ENCODE peak calls at places on chromosomes 13 and 19, in eight cellular contexts. S, Q, T, J, V, N, E and D are unnamed samples.

GRCh38 chr19:6740589-6741348 is 1.3 kb downstream of the TRIP10 start:
- DNase-seq in S (no peak), Q (peak), T (peak), J (peak), V (peak), N (peak), E (peak), D (no peak)

GRCh38 chr19:6451583-6452222 is 7.9 kb downstream of the SLC25A23 start:
- DNase-seq in S (no peak), Q (no peak), T (no peak), J (no peak), V (no peak), N (no peak), E (no peak), D (no peak)

GRCh38 chr13:33717775-33718174 is 100.2 kb upstream of the RFC3 start:
- DNase-seq in S (no peak), Q (no peak), T (no peak), J (no peak), V (no peak), N (no peak), E (no peak), D (no peak)

GRCh38 chr19:40756502-40757110 is 5.6 kb downstream of the SNRPA start:
- DNase-seq in S (no peak), Q (no peak), T (no peak), J (no peak), V (no peak), N (peak), E (no peak), D (no peak)

GRCh38 chr13:50353651-50354415 is 338.6 kb downstream of the KCNRG start:
- DNase-seq in S (no peak), Q (no peak), T (no peak), J (no peak), V (no peak), N (no peak), E (no peak), D (no peak)

GRCh38 chr13:40124648-40125045 is 469.2 kb downstream of the COG6 start:
- DNase-seq in S (no peak), Q (no peak), T (no peak), J (no peak), V (no peak), N (no peak), E (no peak), D (no peak)

GRCh38 chr19:12952488-12953455 is 4.3 kb downstream of the GADD45GIP1 start:
- DNase-seq in S (no peak), Q (no peak), T (no peak), J (no peak), V (no peak), N (no peak), E (no peak), D (no peak)

GRCh38 chr13:19713186-19713965 is 69.4 kb downstream of the PSPC1 start:
- DNase-seq in S (peak), Q (no peak), T (no peak), J (no peak), V (no peak), N (peak), E (no peak), D (no peak)

GRCh38 chr19:3368441-3368795 is 2.0 kb downstream of the NFIC start:
- DNase-seq in S (no peak), Q (no peak), T (no peak), J (no peak), V (no peak), N (no peak), E (no peak), D (no peak)

GRCh38 chr19:50167314-50167721 is 4.2 kb upstream of the IZUMO2 start:
- DNase-seq in S (no peak), Q (peak), T (no peak), J (peak), V (peak), N (no peak), E (no peak), D (no peak)

GRCh38 chr13:97422118-97423054 is 11.6 kb upstream of the RAP2A start:
- DNase-seq in S (no peak), Q (no peak), T (no peak), J (no peak), V (no peak), N (no peak), E (no peak), D (no peak)

GRCh38 chr13:40368123-40368891 is 298.1 kb downstream of the FOXO1 start:
- DNase-seq in S (no peak), Q (no peak), T (no peak), J (no peak), V (no peak), N (no peak), E (no peak), D (no peak)

GRCh38 chr19:45470147-45471081 is 2.6 kb downstream of the FOSB start:
- DNase-seq in S (no peak), Q (peak), T (peak), J (no peak), V (no peak), N (peak), E (no peak), D (no peak)

GRCh38 chr19:48905664-48906063 is 5.6 kb downstream of the NUCB1 start:
- DNase-seq in S (no peak), Q (no peak), T (no peak), J (no peak), V (no peak), N (no peak), E (no peak), D (no peak)

GRCh38 chr13:98484289-98485219 is 92.4 kb downstream of the STK24 start:
- DNase-seq in S (no peak), Q (peak), T (peak), J (peak), V (peak), N (peak), E (peak), D (peak)

GRCh38 chr19:12939292-12939606 is 840 bp downstream of the CALR start:
- DNase-seq in S (no peak), Q (no peak), T (no peak), J (no peak), V (no peak), N (peak), E (no peak), D (no peak)

GRCh38 chr19:18946918-18947317 is 5.9 kb upstream of the HOMER3 start:
- DNase-seq in S (no peak), Q (no peak), T (no peak), J (no peak), V (no peak), N (no peak), E (no peak), D (no peak)

GRCh38 chr19:13087295-13087694 is 15.4 kb downstream of the LYL1 start:
- DNase-seq in S (no peak), Q (no peak), T (no peak), J (no peak), V (no peak), N (no peak), E (no peak), D (no peak)

GRCh38 chr13:41356788-41357187 is 45.7 kb downstream of the NAA16 start:
- DNase-seq in S (no peak), Q (no peak), T (no peak), J (no peak), V (no peak), N (peak), E (no peak), D (no peak)

GRCh38 chr13:98299954-98300350 is 122.9 kb upstream of the RNF113B start:
- DNase-seq in S (no peak), Q (no peak), T (no peak), J (no peak), V (no peak), N (no peak), E (no peak), D (no peak)

GRCh38 chr19:4197625-4198466 is 15.4 kb downstream of the ANKRD24 start:
- DNase-seq in S (no peak), Q (no peak), T (no peak), J (no peak), V (peak), N (peak), E (peak), D (peak)

GRCh38 chr19:883661-884211 is 9.3 kb downstream of the MED16 start:
- DNase-seq in S (no peak), Q (no peak), T (no peak), J (no peak), V (no peak), N (no peak), E (peak), D (no peak)

GRCh38 chr19:47444388-47444821 is 25.1 kb upstream of the MEIS3 start:
- DNase-seq in S (no peak), Q (no peak), T (no peak), J (no peak), V (peak), N (peak), E (peak), D (no peak)

GRCh38 chr13:52411629-52412028 is 5.7 kb upstream of the THSD1 start:
- DNase-seq in S (no peak), Q (no peak), T (no peak), J (no peak), V (no peak), N (no peak), E (no peak), D (no peak)

GRCh38 chr13:39776439-39776838 is 121.0 kb downstream of the COG6 start:
- DNase-seq in S (peak), Q (no peak), T (no peak), J (no peak), V (no peak), N (peak), E (no peak), D (peak)

GRCh38 chr19:2774953-2775555 is 8.0 kb downstream of the SGTA start:
- DNase-seq in S (no peak), Q (no peak), T (no peak), J (no peak), V (no peak), N (no peak), E (no peak), D (no peak)

GRCh38 chr13:79867248-79867647 is 386.3 kb downstream of the NDFIP2 start:
- DNase-seq in S (no peak), Q (no peak), T (no peak), J (no peak), V (no peak), N (no peak), E (no peak), D (no peak)

GRCh38 chr19:11176466-11177193 is 20.7 kb downstream of the KANK2 start:
- DNase-seq in S (no peak), Q (no peak), T (no peak), J (no peak), V (no peak), N (no peak), E (no peak), D (no peak)

DNA sequence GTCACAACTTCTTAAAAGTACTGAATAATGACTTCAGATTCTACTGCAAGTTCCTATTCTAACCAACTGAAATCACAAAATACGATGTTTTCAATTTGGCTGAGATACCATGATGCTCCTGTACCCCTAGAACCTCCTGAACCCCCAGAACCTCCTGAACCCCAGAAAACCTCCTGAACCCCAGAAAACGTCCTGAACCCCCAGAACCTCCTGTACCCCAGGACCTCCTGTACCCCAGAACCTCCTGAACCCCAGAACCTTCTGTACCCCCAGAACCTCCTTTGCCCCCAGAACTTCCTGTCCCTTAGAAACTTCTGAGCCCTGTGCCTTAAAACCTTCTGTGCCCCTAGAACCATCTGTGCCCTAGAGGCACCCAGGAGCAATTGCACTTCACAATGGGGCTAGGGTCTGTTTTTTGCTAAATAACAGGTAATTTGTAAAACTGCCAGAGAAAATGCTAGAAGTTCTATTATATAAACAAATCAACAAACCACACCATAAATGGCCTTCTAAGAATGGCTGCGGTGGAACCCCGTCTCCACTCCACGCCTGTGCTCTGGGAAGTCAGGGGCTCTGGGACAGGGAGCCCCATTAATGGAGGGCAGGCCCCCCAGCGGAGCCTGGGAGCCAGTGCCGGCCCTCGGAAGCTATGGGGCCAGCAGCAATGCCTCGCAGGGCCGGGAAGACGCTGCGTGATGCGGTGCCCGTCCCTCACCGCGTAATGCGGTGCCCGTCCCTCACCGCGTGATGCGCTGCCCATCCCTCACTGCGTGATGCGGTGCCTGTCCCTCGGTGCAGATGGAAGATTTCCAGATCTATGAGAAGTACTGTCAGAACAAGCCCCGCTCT is 21.3 kb upstream of the F7 start:
- DNase-seq in S (no peak), Q (peak), T (no peak), J (no peak), V (peak), N (no peak), E (no peak), D (no peak)
- TF ChIP-seq CTCF in S (peak), Q (no peak), T (no peak), J (no peak), V (no peak), N (no peak), E (peak), D (no peak)

DNA sequence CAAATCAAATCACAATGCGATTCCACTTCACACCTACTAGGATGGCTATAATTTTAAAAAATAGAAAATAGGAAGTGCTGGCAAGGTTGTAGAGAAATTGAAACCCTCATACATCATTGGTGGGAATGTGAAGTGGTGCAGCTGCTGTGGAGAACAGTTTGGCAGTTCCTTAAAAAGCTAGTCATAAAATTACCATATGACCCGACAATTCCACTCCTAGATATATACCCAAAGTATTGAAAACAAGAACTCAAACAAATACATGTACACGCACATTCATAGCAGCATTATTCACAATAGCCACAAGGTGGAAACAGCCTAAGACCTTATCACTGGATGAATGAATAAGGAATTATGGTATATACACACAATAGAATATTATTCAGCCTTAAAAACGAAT is 12.0 kb downstream of the HMGB1 start:
- DNase-seq in S (no peak), Q (no peak), T (no peak), J (no peak), V (no peak), N (no peak), E (no peak), D (no peak)
- TF ChIP-seq CTCF in S (peak), Q (no peak), T (no peak), J (no peak), V (peak), N (peak), E (peak), D (no peak)

GRCh38 chr13:110320645-110321044 is 13.6 kb downstream of the COL4A2 start:
- DNase-seq in S (no peak), Q (no peak), T (no peak), J (no peak), V (no peak), N (no peak), E (no peak), D (no peak)

GRCh38 chr13:110322126-110322827 is 15.2 kb downstream of the COL4A2 start:
- DNase-seq in S (no peak), Q (no peak), T (no peak), J (no peak), V (no peak), N (no peak), E (peak), D (no peak)

GRCh38 chr13:110323986-110324749 is 17.1 kb downstream of the COL4A2 start:
- DNase-seq in S (no peak), Q (no peak), T (no peak), J (no peak), V (no peak), N (no peak), E (peak), D (no peak)

GRCh38 chr13:110322828-110323171 is 15.7 kb downstream of the COL4A2 start:
- DNase-seq in S (no peak), Q (no peak), T (no peak), J (no peak), V (no peak), N (no peak), E (no peak), D (no peak)

GRCh38 chr13:110323172-110323851 is 16.2 kb downstream of the COL4A2 start:
- DNase-seq in S (no peak), Q (no peak), T (no peak), J (no peak), V (peak), N (no peak), E (peak), D (no peak)
- TF ChIP-seq CTCF in S (peak), Q (no peak), T (no peak), J (no peak), V (no peak), N (no peak), E (peak), D (no peak)

DNA sequence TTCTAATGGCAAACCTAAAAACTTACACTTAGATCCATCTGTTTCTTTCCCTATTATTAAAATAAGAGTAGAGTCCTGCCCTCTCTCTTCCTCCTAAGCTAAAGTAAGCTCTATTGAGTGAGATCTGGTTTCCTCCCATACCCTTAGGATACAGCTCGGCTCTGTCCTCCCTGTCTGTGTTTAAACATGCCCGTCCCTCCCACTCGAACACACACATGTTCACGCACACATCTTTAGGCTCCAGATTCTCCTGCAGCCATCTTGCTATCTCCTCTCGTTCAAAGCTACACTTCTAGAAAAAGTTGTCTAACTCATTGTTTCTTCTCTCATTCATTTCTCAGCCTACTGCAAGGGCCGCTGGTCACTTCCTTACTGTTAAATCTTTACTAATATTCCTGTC is 15.1 kb upstream of the CEBPG start:
- DNase-seq in S (no peak), Q (no peak), T (no peak), J (no peak), V (no peak), N (no peak), E (no peak), D (no peak)
- TF ChIP-seq CTCF in S (no peak), Q (no peak), T (no peak), J (no peak), V (no peak), N (no peak), E (no peak), D (no peak)

GRCh38 chr13:74015137-74015536 is 119.1 kb downstream of the KLF12 start:
- DNase-seq in S (no peak), Q (no peak), T (no peak), J (no peak), V (peak), N (no peak), E (no peak), D (no peak)
- TF ChIP-seq CTCF in S (no peak), Q (no peak), T (no peak), J (no peak), V (no peak), N (peak), E (peak), D (no peak)

GRCh38 chr19:53158119-53158656 is 665 bp downstream of the ZNF347 start:
- DNase-seq in S (no peak), Q (peak), T (peak), J (peak), V (peak), N (peak), E (peak), D (peak)
- TF ChIP-seq CTCF in S (no peak), Q (no peak), T (no peak), J (no peak), V (no peak), N (no peak), E (no peak), D (no peak)

GRCh38 chr19:43316591-43317319 is 36.7 kb upstream of the CD177 start:
- DNase-seq in S (no peak), Q (no peak), T (no peak), J (peak), V (peak), N (no peak), E (peak), D (no peak)
- TF ChIP-seq CTCF in S (peak), Q (no peak), T (no peak), J (no peak), V (peak), N (no peak), E (peak), D (no peak)

GRCh38 chr13:46289260-46289955 is 77.7 kb downstream of the LRRC63 start:
- DNase-seq in S (no peak), Q (no peak), T (no peak), J (no peak), V (no peak), N (no peak), E (no peak), D (no peak)

GRCh38 chr13:46286972-46287371 is 75.2 kb downstream of the LRRC63 start:
- DNase-seq in S (no peak), Q (no peak), T (no peak), J (no peak), V (peak), N (no peak), E (no peak), D (no peak)

DNA sequence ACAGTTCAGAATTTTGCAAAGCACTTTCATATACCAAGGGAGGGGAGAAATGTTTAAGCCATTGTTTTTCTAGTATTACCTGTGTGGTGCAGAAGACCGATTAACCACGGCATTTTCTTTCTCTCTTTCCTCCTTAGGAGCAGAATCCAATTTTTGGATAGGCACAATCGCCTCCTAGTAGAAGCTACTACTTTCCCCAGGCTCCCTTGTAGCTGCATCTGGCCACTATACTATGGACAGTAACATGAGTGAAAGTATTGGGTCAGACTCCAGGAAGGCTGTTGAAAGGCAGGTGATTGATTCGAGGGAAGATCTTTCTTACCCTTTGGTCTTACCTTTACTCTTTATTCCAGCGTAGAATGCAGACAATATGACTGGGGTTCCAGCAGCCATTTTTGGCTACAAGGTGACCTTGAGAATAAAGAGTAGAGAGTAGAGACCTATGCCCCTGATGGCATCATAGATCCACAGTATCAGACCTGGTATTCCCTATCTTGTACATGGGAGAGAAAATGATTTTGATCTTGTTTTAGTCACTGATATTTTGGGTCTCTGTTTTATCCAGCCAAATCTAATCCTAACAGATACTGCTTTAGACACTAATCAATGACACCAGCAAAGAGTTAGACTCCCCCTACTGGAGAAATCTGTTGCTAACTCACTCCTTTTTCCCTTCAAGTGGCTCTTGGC is 77.0 kb downstream of the LRRC63 start:
- DNase-seq in S (no peak), Q (no peak), T (no peak), J (no peak), V (peak), N (no peak), E (no peak), D (peak)
- TF ChIP-seq CTCF in S (peak), Q (peak), T (peak), J (peak), V (peak), N (peak), E (peak), D (peak)